ENCODE peak calls at places on chromosomes 2 and 18, in ten cellular contexts. F is CD4-positive, alpha-beta T cell; H is RWPE1; J is AG04449; P is germinal center; W is mesenchymal stem cell; I is aorta; L is neuronal stem cell; D is sigmoid colon; Z is sciatic nerve. X is an unnamed sample.

GRCh38 chr2:27809761-27810241 is 38.3 kb downstream of the MRPL33 start:
- DNase-seq in W (peak), J (no peak), F (no peak), Z (no peak), D (no peak), L (no peak), H (peak), P (no peak), I (no peak), X (no peak)

GRCh38 chr18:33212363-33212762 is 228.2 kb downstream of the CCDC178 start:
- DNase-seq in D (no peak), P (no peak), L (no peak), Z (no peak), F (no peak), W (no peak), J (no peak), I (no peak), H (no peak), X (no peak)

GRCh38 chr2:237227190-237227988 is 141.7 kb downstream of the COPS8 start:
- DNase-seq in P (no peak), F (no peak), L (no peak), W (peak), H (peak), D (no peak), Z (no peak), J (no peak), I (no peak), X (no peak)

GRCh38 chr18:52439457-52439856 is 99.5 kb downstream of the DCC start:
- DNase-seq in W (no peak), P (no peak), L (no peak), H (no peak), Z (no peak), I (no peak), D (no peak), F (no peak), J (no peak), X (no peak)

GRCh38 chr18:57666818-57667497 is 45.3 kb upstream of the NARS1 start:
- DNase-seq in I (no peak), P (no peak), D (no peak), L (no peak), F (no peak), J (peak), Z (no peak), W (peak), H (peak), X (no peak)

GRCh38 chr2:122643725-122644329 is 888.4 kb downstream of the TSN start:
- DNase-seq in J (peak), I (no peak), D (no peak), F (no peak), P (no peak), H (peak), W (peak), L (no peak), Z (no peak), X (no peak)

GRCh38 chr2:197310271-197310939 is at the start of gene ANKRD44:
- DNase-seq in W (peak), I (peak), H (peak), J (no peak), Z (peak), F (peak), P (peak), L (peak), D (peak), X (peak)

GRCh38 chr2:85257359-85258193 is 70.2 kb downstream of the TGOLN2 start:
- DNase-seq in J (no peak), I (no peak), L (no peak), P (no peak), Z (no peak), W (no peak), H (no peak), D (no peak), F (no peak), X (no peak)

GRCh38 chr18:55629136-55629535 is 41.1 kb upstream of the TCF4 start:
- DNase-seq in P (no peak), F (no peak), H (no peak), Z (no peak), I (no peak), J (no peak), W (no peak), D (no peak), L (no peak), X (no peak)

GRCh38 chr2:224927671-224928173 is 114.5 kb downstream of the DOCK10 start:
- DNase-seq in L (no peak), W (peak), H (no peak), J (peak), D (no peak), F (peak), Z (no peak), I (no peak), P (no peak), X (no peak)

GRCh38 chr2:158681816-158682215 is 113.3 kb upstream of the DAPL1 start:
- DNase-seq in Z (no peak), I (no peak), J (no peak), F (no peak), W (no peak), L (no peak), D (no peak), P (no peak), H (no peak), X (no peak)

GRCh38 chr2:113754989-113755689 is 1.3 kb downstream of the SLC35F5 start:
- DNase-seq in L (no peak), D (no peak), F (no peak), P (no peak), J (no peak), W (peak), Z (no peak), H (no peak), I (no peak), X (no peak)

GRCh38 chr18:35941299-35941698 is 31.2 kb upstream of the RMP24 start:
- DNase-seq in H (no peak), J (no peak), L (no peak), Z (no peak), W (no peak), F (no peak), P (no peak), I (no peak), D (no peak), X (no peak)

GRCh38 chr2:62375051-62375450 is 130.9 kb downstream of the TMEM17 start:
- DNase-seq in H (no peak), F (no peak), J (no peak), Z (no peak), W (no peak), L (no peak), P (no peak), I (no peak), D (no peak), X (no peak)

GRCh38 chr2:224983719-224984388 is 58.4 kb downstream of the DOCK10 start:
- DNase-seq in L (no peak), P (no peak), F (no peak), H (no peak), W (no peak), J (no peak), D (no peak), I (no peak), Z (no peak), X (no peak)

GRCh38 chr2:224659726-224660125 is 56.4 kb downstream of the CCDC195 start:
- DNase-seq in J (no peak), I (no peak), L (no peak), Z (no peak), D (no peak), F (no peak), W (no peak), P (peak), H (no peak), X (no peak)